ENCODE peak calls at places on chromosomes 5 and 9, in six cellular contexts. O, T, I, E, C and N are unnamed samples.

GRCh38 chr5:78925102-78925876 is 59.8 kb downstream of the ARSB start:
- DNase-seq in O (no peak), T (no peak), I (no peak), E (no peak), C (no peak), N (no peak)

GRCh38 chr5:68381909-68382308 is 166.4 kb downstream of the PIK3R1 start:
- DNase-seq in O (no peak), T (no peak), I (no peak), E (peak), C (no peak), N (no peak)

GRCh38 chr5:90689064-90689463 is 130.5 kb downstream of the ADGRV1 start:
- DNase-seq in O (no peak), T (no peak), I (no peak), E (no peak), C (no peak), N (no peak)

GRCh38 chr5:136159457-136159856 is 26.8 kb downstream of the SMAD5 start:
- DNase-seq in O (no peak), T (no peak), I (no peak), E (no peak), C (no peak), N (no peak)

GRCh38 chr5:168047043-168047668 is 244.3 kb upstream of the WWC1 start:
- DNase-seq in O (peak), T (peak), I (peak), E (no peak), C (peak), N (peak)

GRCh38 chr5:51376504-51376903 is 6.7 kb upstream of the ISL1 start:
- DNase-seq in O (no peak), T (no peak), I (no peak), E (no peak), C (no peak), N (no peak)

GRCh38 chr5:10863763-10864383 is 102.8 kb upstream of the DAP start:
- DNase-seq in O (peak), T (peak), I (peak), E (peak), C (peak), N (peak)

GRCh38 chr9:19967567-19968459 is 179.0 kb upstream of the SLC24A2 start:
- DNase-seq in O (no peak), T (no peak), I (no peak), E (no peak), C (no peak), N (no peak)

GRCh38 chr5:23445573-23445972 is 61.8 kb upstream of the PRDM9 start:
- DNase-seq in O (no peak), T (peak), I (peak), E (no peak), C (no peak), N (no peak)

GRCh38 chr5:137802282-137803210 is 48.4 kb upstream of the HNRNPA0 start:
- DNase-seq in O (no peak), T (no peak), I (no peak), E (no peak), C (no peak), N (no peak)

GRCh38 chr9:19481471-19481870 is 72.7 kb downstream of the ACER2 start:
- DNase-seq in O (no peak), T (no peak), I (no peak), E (no peak), C (no peak), N (no peak)

GRCh38 chr5:111385970-111386831 is 126.1 kb downstream of the STARD4 start:
- DNase-seq in O (no peak), T (no peak), I (no peak), E (no peak), C (no peak), N (no peak)

GRCh38 chr5:59897075-59897474 is 3.5 kb upstream of the PDE4D start:
- DNase-seq in O (no peak), T (no peak), I (no peak), E (no peak), C (no peak), N (no peak)

GRCh38 chr9:93009337-93010015 is 49.0 kb upstream of the SUSD3 start:
- DNase-seq in O (no peak), T (no peak), I (no peak), E (no peak), C (no peak), N (no peak)

GRCh38 chr9:37914701-37915358 is 10.9 kb upstream of the SLC25A51 start:
- DNase-seq in O (no peak), T (no peak), I (no peak), E (peak), C (no peak), N (no peak)

GRCh38 chr5:61279725-61280124 is 52.3 kb upstream of the ZSWIM6 start:
- DNase-seq in O (no peak), T (no peak), I (no peak), E (no peak), C (no peak), N (no peak)

GRCh38 chr9:21075484-21075883 is 2.3 kb downstream of the IFNB1 start:
- DNase-seq in O (no peak), T (no peak), I (no peak), E (no peak), C (no peak), N (no peak)

GRCh38 chr9:34046784-34047379 is 1.8 kb downstream of the UBAP2 start:
- DNase-seq in O (peak), T (peak), I (no peak), E (no peak), C (no peak), N (no peak)

GRCh38 chr5:58763390-58763789 is 180.5 kb downstream of the RAB3C start:
- DNase-seq in O (no peak), T (no peak), I (no peak), E (no peak), C (no peak), N (no peak)

GRCh38 chr5:148467958-148468357 is 84.2 kb downstream of the FBXO38 start:
- DNase-seq in O (no peak), T (no peak), I (no peak), E (no peak), C (no peak), N (no peak)

GRCh38 chr5:9401786-9402472 is 143.9 kb downstream of the SEMA5A start:
- DNase-seq in O (no peak), T (peak), I (no peak), E (no peak), C (no peak), N (no peak)

GRCh38 chr9:1707291-1707690 is 307.9 kb upstream of the SMARCA2 start:
- DNase-seq in O (no peak), T (peak), I (peak), E (no peak), C (no peak), N (no peak)

GRCh38 chr9:706073-706472 is 135.4 kb upstream of the DMRT1 start:
- DNase-seq in O (no peak), T (no peak), I (no peak), E (no peak), C (peak), N (no peak)

GRCh38 chr5:138351056-138351455 is 1.4 kb upstream of the KDM3B start:
- DNase-seq in O (no peak), T (peak), I (peak), E (no peak), C (no peak), N (no peak)

GRCh38 chr5:77638763-77639451 is 394 bp upstream of the OTP start:
- DNase-seq in O (peak), T (no peak), I (no peak), E (no peak), C (no peak), N (no peak)

GRCh38 chr5:170603101-170603500 is 99.3 kb downstream of the KCNIP1 start:
- DNase-seq in O (no peak), T (no peak), I (no peak), E (no peak), C (no peak), N (no peak)

GRCh38 chr5:54930736-54931135 is 54.7 kb downstream of the ESM1 start:
- DNase-seq in O (no peak), T (no peak), I (no peak), E (no peak), C (no peak), N (no peak)

GRCh38 chr9:126722922-126723806 is 81.7 kb upstream of the ZBTB43 start:
- DNase-seq in O (peak), T (no peak), I (peak), E (no peak), C (no peak), N (no peak)

GRCh38 chr9:114286146-114286679 is 36.7 kb upstream of the ORM1 start:
- DNase-seq in O (no peak), T (no peak), I (no peak), E (peak), C (no peak), N (no peak)

GRCh38 chr9:72635197-72635596 is 113.8 kb downstream of the TMC1 start:
- DNase-seq in O (no peak), T (no peak), I (no peak), E (no peak), C (no peak), N (no peak)

GRCh38 chr9:92175441-92175840 is 60.2 kb upstream of the SPTLC1 start:
- DNase-seq in O (no peak), T (no peak), I (no peak), E (no peak), C (no peak), N (no peak)

GRCh38 chr5:115262066-115262404 is 642 bp downstream of the PGGT1B start:
- DNase-seq in O (no peak), T (peak), I (peak), E (no peak), C (peak), N (no peak)

GRCh38 chr5:95817430-95817829 is 5.1 kb downstream of the GLRX start:
- DNase-seq in O (no peak), T (no peak), I (peak), E (no peak), C (no peak), N (no peak)

GRCh38 chr9:129125478-129125877 is 14.3 kb downstream of the PTPA start:
- DNase-seq in O (no peak), T (peak), I (peak), E (no peak), C (no peak), N (no peak)

GRCh38 chr9:88429595-88430430 is 41.6 kb downstream of the SPIN1 start:
- DNase-seq in O (no peak), T (no peak), I (no peak), E (no peak), C (no peak), N (no peak)

GRCh38 chr9:108866001-108866420 is 3.9 kb downstream of the ACTL7A start:
- DNase-seq in O (no peak), T (no peak), I (no peak), E (no peak), C (no peak), N (no peak)

GRCh38 chr9:108861464-108861863 is 602 bp upstream of the ACTL7A start:
- DNase-seq in O (no peak), T (no peak), I (no peak), E (no peak), C (no peak), N (no peak)

GRCh38 chr9:108861997-108862396 is at the start of gene ACTL7A:
- DNase-seq in O (no peak), T (no peak), I (no peak), E (no peak), C (no peak), N (no peak)

GRCh38 chr9:108865037-108865436 is 3.0 kb downstream of the ACTL7A start:
- DNase-seq in O (no peak), T (peak), I (no peak), E (no peak), C (no peak), N (no peak)

DNA sequence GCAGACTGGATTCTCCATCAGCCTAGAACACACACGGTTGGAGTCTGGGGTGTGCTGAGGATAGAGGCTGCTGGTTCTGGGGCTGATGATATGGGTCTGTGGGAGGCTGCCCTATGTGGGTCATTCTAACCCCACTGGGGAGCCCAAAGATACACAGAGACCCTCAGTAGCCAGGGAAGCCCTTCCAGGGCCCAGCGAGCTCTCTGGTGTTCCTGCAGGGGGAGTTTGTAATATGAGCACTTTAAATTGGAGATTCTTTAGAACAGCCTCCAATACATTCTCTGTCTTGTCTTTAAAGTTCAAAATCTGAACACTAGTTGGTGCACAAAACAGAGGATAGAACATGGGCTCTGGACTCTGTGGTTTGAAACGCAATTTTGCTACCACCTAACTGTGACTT is 2.4 kb downstream of the ACTL7A start:
- DNase-seq in O (no peak), T (no peak), I (no peak), E (no peak), C (peak), N (no peak)
- TF ChIP-seq CTCF in O (no peak), T (no peak), I (no peak), E (no peak), C (peak), N (no peak)

DNA sequence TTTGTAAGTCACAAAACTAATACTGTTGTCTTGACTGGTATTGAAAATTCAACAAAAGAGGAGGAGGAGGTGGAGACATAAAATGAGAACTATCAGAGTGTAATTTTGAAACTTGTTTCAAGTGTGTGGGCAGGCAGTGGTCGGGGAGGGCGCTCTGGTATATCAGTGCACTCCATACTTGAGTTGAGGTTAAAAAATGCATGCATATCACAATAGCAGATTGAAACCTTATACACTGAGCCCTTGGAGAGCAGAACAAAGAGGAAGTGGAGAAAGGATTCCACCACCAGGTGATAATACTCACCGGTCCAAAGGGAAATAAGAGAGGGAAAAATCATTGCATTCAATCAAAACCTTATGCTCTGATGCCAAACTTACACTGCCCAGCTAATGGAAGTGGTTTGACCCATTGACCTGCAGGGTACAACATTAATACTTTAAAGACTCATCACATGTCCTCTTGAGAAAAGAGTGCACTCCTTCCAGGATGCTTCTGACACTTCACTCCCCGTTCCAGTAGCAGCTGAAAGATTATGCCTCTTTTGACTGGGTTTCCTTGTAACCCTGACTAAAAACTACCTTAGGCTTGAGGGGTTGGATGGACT is 79.5 kb upstream of the FAM169A start:
- DNase-seq in O (no peak), T (no peak), I (no peak), E (no peak), C (no peak), N (no peak)
- TF ChIP-seq CTCF in O (no peak), T (no peak), I (no peak), E (no peak), C (no peak), N (no peak)

DNA sequence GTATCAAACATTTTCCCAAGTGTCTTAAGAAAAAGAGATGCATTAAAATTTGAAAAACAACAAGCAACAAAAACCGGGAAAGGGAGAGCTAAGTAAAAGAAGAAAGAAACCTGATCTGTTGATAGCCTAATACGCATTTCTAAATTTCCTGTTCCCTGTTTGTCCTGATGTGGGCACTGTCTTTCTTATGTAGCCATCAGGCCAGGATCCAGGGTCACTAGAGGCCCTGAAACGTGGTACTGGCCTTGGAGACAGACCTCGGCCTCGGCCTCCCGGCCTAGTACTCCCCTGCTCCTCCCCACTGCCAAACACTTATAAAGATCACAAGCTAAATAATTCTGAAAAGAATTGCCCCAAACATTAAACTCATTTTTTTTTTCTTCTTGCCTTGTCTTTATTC is 547.2 kb downstream of the IRX1 start:
- DNase-seq in O (no peak), T (no peak), I (no peak), E (no peak), C (no peak), N (no peak)
- TF ChIP-seq CTCF in O (no peak), T (no peak), I (no peak), E (no peak), C (no peak), N (no peak)

GRCh38 chr5:35030426-35030825 is 17.3 kb downstream of the AGXT2 start:
- DNase-seq in O (no peak), T (no peak), I (no peak), E (no peak), C (no peak), N (no peak)
- TF ChIP-seq CTCF in O (no peak), T (no peak), I (peak), E (no peak), C (peak), N (no peak)

GRCh38 chr5:109718632-109719031 is 28.9 kb downstream of the MAN2A1 start:
- DNase-seq in O (no peak), T (no peak), I (no peak), E (no peak), C (no peak), N (no peak)

GRCh38 chr5:109718216-109718615 is 28.5 kb downstream of the MAN2A1 start:
- DNase-seq in O (no peak), T (peak), I (no peak), E (no peak), C (no peak), N (no peak)

GRCh38 chr5:109713453-109713852 is 23.7 kb downstream of the MAN2A1 start:
- DNase-seq in O (no peak), T (no peak), I (no peak), E (no peak), C (no peak), N (no peak)

GRCh38 chr5:109711681-109712080 is 22.0 kb downstream of the MAN2A1 start:
- DNase-seq in O (no peak), T (no peak), I (no peak), E (no peak), C (no peak), N (no peak)

DNA sequence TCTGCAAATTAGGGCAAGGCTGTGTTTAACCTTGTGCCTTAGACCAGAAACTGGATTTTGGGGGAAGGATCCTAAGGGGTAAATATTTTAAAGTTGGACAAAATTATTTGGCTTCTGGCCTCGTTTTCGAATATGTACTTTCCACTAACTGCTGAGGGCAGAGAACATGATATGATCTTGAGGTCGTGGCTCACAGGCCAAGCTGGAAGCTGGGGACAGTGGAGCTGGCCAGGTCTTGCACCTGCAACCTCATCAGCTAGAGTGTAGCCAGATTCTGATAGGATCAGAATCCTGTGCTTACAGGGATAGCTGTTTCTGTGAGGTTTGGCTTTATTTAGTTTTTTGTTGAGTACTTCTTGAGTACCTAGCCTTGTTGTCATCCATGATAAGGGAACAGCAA is 24.9 kb downstream of the MAN2A1 start:
- DNase-seq in O (no peak), T (no peak), I (no peak), E (no peak), C (no peak), N (no peak)
- TF ChIP-seq CTCF in O (no peak), T (no peak), I (no peak), E (no peak), C (no peak), N (no peak)